ENCODE peak calls at places on chromosomes 2 and 18, in four cellular contexts. One of them, this sample, is unnamed. For H3K4me1, the result is how much of the 10 kb centered on the place peaks cover.

GRCh38 chr2:226118471-226119429 is 680.9 kb downstream of the IRS1 start:
- DNase-seq in sigmoid colon: peak
- DNase-seq in HCT116: peak
- DNase-seq in GM12878: no peak
- DNase-seq in this sample: no peak

GRCh38 chr2:85794491-85795121 is 40.8 kb downstream of the ATOH8 start:
- DNase-seq in HCT116: no peak
- DNase-seq in GM12878: no peak
- DNase-seq in sigmoid colon: peak
- DNase-seq in this sample: no peak

GRCh38 chr2:127810156-127810636 is 775 bp downstream of the WDR33 start:
- DNase-seq in HCT116: no peak
- DNase-seq in GM12878: no peak
- DNase-seq in sigmoid colon: no peak
- DNase-seq in this sample: peak

GRCh38 chr2:27622921-27623384 is 5.9 kb downstream of the CCDC121 start:
- DNase-seq in HCT116: no peak
- DNase-seq in sigmoid colon: no peak
- DNase-seq in GM12878: no peak
- DNase-seq in this sample: no peak

GRCh38 chr2:3956892-3957291 is 253.5 kb downstream of the DCDC2C start:
- DNase-seq in sigmoid colon: no peak
- DNase-seq in HCT116: no peak
- DNase-seq in GM12878: no peak
- DNase-seq in this sample: peak

GRCh38 chr2:15159206-15159605 is 401.9 kb downstream of the NBAS start:
- DNase-seq in sigmoid colon: no peak
- DNase-seq in HCT116: no peak
- DNase-seq in GM12878: no peak
- DNase-seq in this sample: no peak

GRCh38 chr2:28838971-28839370 is 28.3 kb downstream of the SPDYA start:
- DNase-seq in HCT116: no peak
- DNase-seq in sigmoid colon: no peak
- DNase-seq in GM12878: no peak
- DNase-seq in this sample: no peak

GRCh38 chr2:51424418-51424817 is 392.5 kb upstream of the NRXN1 start:
- DNase-seq in HCT116: peak
- DNase-seq in sigmoid colon: no peak
- DNase-seq in GM12878: no peak
- DNase-seq in this sample: no peak

GRCh38 chr18:35696307-35696706 is 114.8 kb downstream of the GALNT1 start:
- DNase-seq in HCT116: no peak
- DNase-seq in sigmoid colon: no peak
- DNase-seq in GM12878: no peak
- DNase-seq in this sample: no peak

GRCh38 chr18:50686409-50686808 is 126.5 kb downstream of the MAPK4 start:
- DNase-seq in HCT116: no peak
- DNase-seq in GM12878: no peak
- DNase-seq in sigmoid colon: no peak
- DNase-seq in this sample: no peak

GRCh38 chr18:54590945-54591344 is at the start of gene DYNAP:
- DNase-seq in sigmoid colon: no peak
- DNase-seq in HCT116: no peak
- DNase-seq in GM12878: no peak
- DNase-seq in this sample: no peak

GRCh38 chr2:115541808-115542207 is 1099.4 kb downstream of the DPP10 start:
- DNase-seq in HCT116: no peak
- DNase-seq in sigmoid colon: no peak
- DNase-seq in GM12878: no peak
- DNase-seq in this sample: no peak

GRCh38 chr18:6561029-6561861 is 146.5 kb upstream of the L3MBTL4 start:
- DNase-seq in GM12878: no peak
- DNase-seq in HCT116: no peak
- DNase-seq in sigmoid colon: peak
- DNase-seq in this sample: peak

GRCh38 chr2:71898851-71899681 is 248.6 kb downstream of the CYP26B1 start:
- DNase-seq in sigmoid colon: no peak
- DNase-seq in HCT116: no peak
- DNase-seq in GM12878: no peak
- DNase-seq in this sample: peak

GRCh38 chr2:240762971-240763370 is 57.0 kb downstream of the KIF1A start:
- DNase-seq in sigmoid colon: no peak
- DNase-seq in HCT116: no peak
- DNase-seq in GM12878: no peak
- DNase-seq in this sample: no peak

GRCh38 chr2:175015340-175015739 is 10.2 kb upstream of the CHN1 start:
- DNase-seq in HCT116: no peak
- DNase-seq in GM12878: no peak
- DNase-seq in sigmoid colon: no peak
- DNase-seq in this sample: no peak

GRCh38 chr18:13265901-13266207 is 47.3 kb downstream of the LDLRAD4 start:
- DNase-seq in HCT116: no peak
- DNase-seq in sigmoid colon: no peak
- DNase-seq in GM12878: no peak
- DNase-seq in this sample: no peak

GRCh38 chr2:65164379-65165023 is 34.6 kb upstream of the RAB1A start:
- DNase-seq in sigmoid colon: no peak
- DNase-seq in HCT116: no peak
- DNase-seq in GM12878: no peak
- DNase-seq in this sample: no peak

GRCh38 chr2:123935405-123935804 is 89.7 kb upstream of the CNTNAP5 start:
- DNase-seq in GM12878: no peak
- DNase-seq in HCT116: no peak
- DNase-seq in sigmoid colon: no peak
- DNase-seq in this sample: no peak
- H3K4me1 ChIP-seq in GM12878: under half
- H3K4me1 ChIP-seq in HCT116: under half
- H3K4me1 ChIP-seq in sigmoid colon: under half
- H3K4me1 ChIP-seq in this sample: under half

GRCh38 chr2:200089756-200090109 is 134.4 kb downstream of the MAIP1 start:
- DNase-seq in sigmoid colon: no peak
- DNase-seq in GM12878: no peak
- DNase-seq in HCT116: no peak
- DNase-seq in this sample: no peak
- TF ChIP-seq POLR2AphosphoS5 in sigmoid colon: no peak
- TF ChIP-seq POLR2AphosphoS5 in GM12878: no peak
- TF ChIP-seq POLR2AphosphoS5 in HCT116: no peak
- TF ChIP-seq POLR2AphosphoS5 in this sample: no peak

GRCh38 chr2:223976635-223977226 is 19.5 kb downstream of the MRPL44 start:
- DNase-seq in sigmoid colon: no peak
- DNase-seq in HCT116: no peak
- DNase-seq in GM12878: no peak
- DNase-seq in this sample: no peak

GRCh38 chr2:223979730-223980396 is 22.6 kb downstream of the MRPL44 start:
- DNase-seq in sigmoid colon: no peak
- DNase-seq in GM12878: no peak
- DNase-seq in HCT116: no peak
- DNase-seq in this sample: no peak

GRCh38 chr2:223978451-223978850 is 21.2 kb downstream of the MRPL44 start:
- DNase-seq in HCT116: no peak
- DNase-seq in sigmoid colon: no peak
- DNase-seq in GM12878: no peak
- DNase-seq in this sample: no peak

DNA sequence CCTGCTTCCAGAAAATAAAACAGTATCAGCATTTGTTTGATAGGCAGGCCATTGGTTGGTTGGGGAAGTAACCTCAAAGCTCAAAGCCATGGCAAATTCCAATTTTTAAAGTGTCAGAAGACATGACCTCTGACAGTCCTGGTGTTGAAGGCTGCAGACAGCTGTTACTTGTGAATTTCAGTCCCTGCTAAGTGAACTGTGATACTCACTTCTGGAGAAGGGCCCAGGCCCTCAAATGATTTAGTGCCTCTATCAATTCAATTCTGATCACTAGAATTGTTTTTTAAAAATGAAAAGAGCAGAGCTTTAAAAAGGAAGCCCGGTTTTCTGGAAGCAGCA is 23.1 kb downstream of the MRPL44 start:
- DNase-seq in HCT116: no peak
- DNase-seq in GM12878: no peak
- DNase-seq in sigmoid colon: no peak
- DNase-seq in this sample: no peak
- H3K4me1 ChIP-seq in HCT116: under half
- H3K4me1 ChIP-seq in GM12878: under half
- H3K4me1 ChIP-seq in sigmoid colon: under half
- H3K4me1 ChIP-seq in this sample: under half

DNA sequence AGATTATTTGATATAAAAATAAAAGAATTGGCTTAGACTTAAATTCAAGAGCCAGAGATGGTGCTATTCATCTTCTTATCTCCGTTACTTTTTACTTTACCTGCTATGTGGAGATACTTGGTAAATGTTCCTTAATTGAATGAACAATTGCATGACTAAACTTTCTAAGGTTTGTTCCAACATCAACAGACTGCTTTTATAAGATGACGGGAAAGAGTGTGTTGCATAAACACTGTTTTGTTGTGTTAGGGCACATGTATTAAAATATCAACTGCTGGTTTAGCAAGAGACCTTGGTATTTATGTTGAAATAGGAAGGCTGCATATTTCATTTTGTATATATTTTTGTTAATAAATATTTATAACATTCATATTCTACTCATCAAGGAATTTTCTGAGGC is 10.5 kb upstream of the NFE2L2 start:
- DNase-seq in GM12878: no peak
- DNase-seq in sigmoid colon: no peak
- DNase-seq in HCT116: no peak
- DNase-seq in this sample: no peak
- TF ChIP-seq POLR2AphosphoS5 in GM12878: no peak
- TF ChIP-seq POLR2AphosphoS5 in sigmoid colon: peak
- TF ChIP-seq POLR2AphosphoS5 in HCT116: no peak
- TF ChIP-seq POLR2AphosphoS5 in this sample: no peak

DNA sequence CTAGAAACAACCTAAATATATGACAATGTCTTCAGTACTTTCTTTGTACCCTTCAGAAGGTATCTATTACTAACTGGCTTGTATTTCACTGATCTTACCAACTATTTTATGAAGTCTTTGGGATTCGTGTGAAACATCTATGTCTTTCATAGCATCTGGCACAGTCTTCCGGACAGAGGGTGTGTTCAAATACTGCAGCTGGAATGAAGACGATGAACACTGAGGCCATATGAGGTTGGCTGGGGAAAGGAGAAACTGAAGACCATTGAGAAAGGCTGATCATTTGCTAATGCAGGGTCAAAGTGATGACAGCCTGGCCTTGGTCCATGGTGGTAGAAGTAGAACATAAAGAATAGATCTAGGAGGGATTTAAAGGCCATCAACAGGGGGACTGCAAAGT is 132.7 kb downstream of the CCBE1 start:
- DNase-seq in GM12878: no peak
- DNase-seq in HCT116: no peak
- DNase-seq in sigmoid colon: no peak
- DNase-seq in this sample: no peak
- H3K4me1 ChIP-seq in GM12878: under half
- H3K4me1 ChIP-seq in HCT116: under half
- H3K4me1 ChIP-seq in sigmoid colon: under half
- H3K4me1 ChIP-seq in this sample: under half

GRCh38 chr2:25230128-25230527 is 61.7 kb upstream of the POMC start:
- DNase-seq in HCT116: no peak
- DNase-seq in GM12878: no peak
- DNase-seq in sigmoid colon: no peak
- DNase-seq in this sample: no peak
- TF ChIP-seq POLR2AphosphoS5 in HCT116: no peak
- TF ChIP-seq POLR2AphosphoS5 in GM12878: no peak
- TF ChIP-seq POLR2AphosphoS5 in sigmoid colon: no peak
- TF ChIP-seq POLR2AphosphoS5 in this sample: no peak

GRCh38 chr2:47849368-47849767 is 56.9 kb downstream of the FBXO11 start:
- DNase-seq in GM12878: no peak
- DNase-seq in HCT116: no peak
- DNase-seq in sigmoid colon: no peak
- DNase-seq in this sample: no peak
- H3K4me1 ChIP-seq in GM12878: under half
- H3K4me1 ChIP-seq in HCT116: under half
- H3K4me1 ChIP-seq in sigmoid colon: under half
- H3K4me1 ChIP-seq in this sample: under half

This sample was measured in upper lobe of left lung.